ENCODE peak calls at places on chromosomes 7 and 10, in four cellular contexts. D is SK-N-SH, E is K562, W is H1. O is an unnamed sample.

GRCh38 chr7:47609803-47610452 is 28.0 kb upstream of the TNS3 start:
- DNase-seq in E (no peak), D (no peak), W (no peak), O (no peak)

GRCh38 chr10:26937371-26937770 is 76.6 kb upstream of the ABI1 start:
- DNase-seq in D (no peak), E (no peak), W (no peak), O (no peak)

GRCh38 chr10:132540456-132540855 is 2.9 kb downstream of the INPP5A start:
- DNase-seq in D (no peak), E (no peak), W (no peak), O (no peak)

GRCh38 chr10:47023237-47024045 is 112.2 kb downstream of the PTPN20 start:
- DNase-seq in E (no peak), D (no peak), W (no peak), O (no peak)

GRCh38 chr7:36683695-36684357 is 40.5 kb downstream of the AOAH start:
- DNase-seq in D (no peak), W (no peak), E (no peak), O (no peak)

GRCh38 chr10:123375738-123376137 is 221.5 kb downstream of the BUB3 start:
- DNase-seq in E (no peak), D (no peak), W (no peak), O (no peak)

GRCh38 chr10:113273151-113273876 is 279.5 kb upstream of the HABP2 start:
- DNase-seq in E (no peak), W (no peak), D (no peak), O (no peak)

GRCh38 chr7:137943132-137943551 is 58.7 kb downstream of the CREB3L2 start:
- DNase-seq in W (no peak), E (peak), D (no peak), O (no peak)

GRCh38 chr10:103671126-103671525 is 177.6 kb downstream of the NEURL1 start:
- DNase-seq in W (no peak), D (no peak), E (no peak), O (no peak)

GRCh38 chr10:12381536-12382156 is 32.3 kb downstream of the CAMK1D start:
- DNase-seq in D (peak), W (no peak), E (no peak), O (no peak)
- TF ChIP-seq NRF1 in D (no peak), W (no peak), E (no peak), O (no peak)

DNA sequence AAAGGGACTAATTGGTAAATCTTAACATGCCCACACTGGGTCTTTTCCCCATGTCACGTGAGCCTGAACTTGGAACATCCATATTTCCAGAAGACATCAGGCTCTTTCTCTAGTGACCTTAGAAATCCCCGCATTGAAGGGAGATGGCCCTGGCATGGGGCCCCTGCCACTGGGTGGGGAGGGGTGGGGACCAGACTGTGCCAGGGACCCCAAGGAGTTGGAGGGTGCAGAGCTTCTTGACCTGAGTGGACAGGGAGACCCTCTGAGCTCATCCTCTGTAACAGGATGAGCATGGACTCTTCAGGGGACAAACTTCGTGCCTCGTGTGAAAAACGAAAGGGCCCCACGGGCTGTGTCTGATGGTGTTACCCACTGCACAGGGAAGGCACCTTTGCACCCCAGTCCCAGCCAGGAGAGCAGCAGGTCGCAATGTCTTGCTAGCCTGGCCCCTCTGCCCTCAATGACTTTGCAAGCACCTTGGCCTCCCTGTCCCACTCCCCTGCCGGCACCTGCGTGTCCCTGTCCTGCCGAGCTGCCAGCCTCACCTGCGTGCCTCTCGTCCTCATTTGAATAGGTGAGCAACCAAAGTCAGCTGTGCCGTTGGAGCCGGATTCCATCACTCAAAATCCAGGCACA is 235.1 kb downstream of the EBF3 start:
- DNase-seq in E (no peak), W (no peak), D (no peak), O (no peak)
- TF ChIP-seq NRF1 in E (no peak), W (no peak), D (no peak), O (no peak)

GRCh38 chr7:19268737-19269136 is 123.5 kb upstream of the FERD3L start:
- DNase-seq in E (no peak), W (no peak), D (no peak), O (no peak)

GRCh38 chr7:19262794-19263193 is 117.6 kb upstream of the FERD3L start:
- DNase-seq in D (no peak), W (no peak), E (no peak), O (no peak)
- TF ChIP-seq NRF1 in D (no peak), W (no peak), E (no peak), O (no peak)

DNA sequence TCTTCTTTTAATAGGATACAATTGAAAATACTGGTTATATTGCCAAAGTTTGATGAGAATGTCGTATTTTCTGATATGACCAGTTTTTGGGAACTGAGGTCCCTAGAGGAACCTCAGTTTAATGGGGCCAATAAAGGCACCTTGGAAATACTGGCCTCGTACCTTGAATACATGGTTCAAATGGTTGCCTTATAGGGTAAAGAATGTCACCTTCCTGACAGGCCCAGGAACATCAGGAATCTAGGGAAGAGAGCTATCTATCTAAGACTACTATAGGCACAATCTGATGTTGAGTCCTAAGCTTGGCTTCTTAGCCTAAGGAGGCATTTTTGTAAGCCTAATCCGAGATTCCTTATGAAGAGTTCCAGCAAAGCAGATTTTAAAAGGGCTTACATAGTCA is 9.3 kb downstream of the SHTN1 start:
- DNase-seq in D (no peak), E (no peak), W (no peak), O (no peak)
- TF ChIP-seq NRF1 in D (no peak), E (no peak), W (no peak), O (no peak)

DNA sequence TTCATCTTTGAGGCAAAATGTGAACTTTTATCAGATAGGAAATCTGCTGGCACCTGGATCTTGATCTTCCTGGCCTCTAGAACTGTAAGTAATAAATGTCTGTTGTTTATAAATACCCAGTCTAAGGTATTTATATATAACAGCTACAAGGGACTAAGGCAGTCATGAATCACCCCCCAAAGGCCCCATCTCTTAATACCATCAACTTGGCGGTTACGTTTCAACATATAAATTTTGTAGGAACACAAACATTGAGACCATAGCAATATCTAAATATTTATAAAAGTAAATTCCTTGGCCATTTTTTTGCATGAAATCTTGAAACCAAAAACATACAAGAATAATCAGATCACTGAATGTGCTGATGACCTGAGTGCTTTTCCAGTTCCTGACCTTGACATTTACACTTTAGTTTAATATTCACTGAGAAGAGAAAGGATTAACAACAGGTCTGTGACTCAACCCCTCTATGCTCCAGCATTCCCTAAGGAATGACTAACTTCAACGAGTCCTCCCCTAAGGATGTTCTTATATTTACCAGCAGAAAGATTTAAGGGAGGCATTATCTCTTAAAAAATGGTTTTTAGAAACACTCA is 1438.5 kb upstream of the CELF2 start:
- DNase-seq in W (no peak), E (no peak), D (no peak), O (no peak)
- TF ChIP-seq NRF1 in W (no peak), E (no peak), D (no peak), O (no peak)

GRCh38 chr10:43048301-43049051 is 28.4 kb upstream of the RET start:
- DNase-seq in W (no peak), E (no peak), D (peak), O (no peak)
- TF ChIP-seq NRF1 in W (no peak), E (no peak), D (no peak), O (no peak)

DNA sequence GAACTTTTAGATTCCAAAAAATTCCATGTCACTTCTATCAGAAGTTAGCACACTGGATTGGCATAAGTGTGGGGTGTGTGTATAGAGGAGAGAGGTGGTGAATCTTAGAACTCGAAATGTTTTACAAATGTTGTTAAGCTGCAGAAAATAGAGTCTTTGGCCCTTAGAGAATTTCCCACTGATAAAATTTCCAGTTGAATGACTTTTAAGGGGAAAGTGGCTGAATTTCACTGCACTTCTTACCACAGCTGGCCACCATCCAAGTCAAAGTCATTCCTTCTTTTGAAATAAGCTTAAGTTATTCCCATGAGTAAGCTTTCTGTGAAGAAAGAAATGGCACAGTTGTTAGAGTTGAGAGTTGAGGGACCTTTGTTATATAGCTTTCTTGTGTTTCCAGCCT is 13.8 kb downstream of the VCL start:
- DNase-seq in D (no peak), W (no peak), E (peak), O (no peak)
- TF ChIP-seq NRF1 in D (no peak), W (no peak), E (no peak), O (no peak)

DNA sequence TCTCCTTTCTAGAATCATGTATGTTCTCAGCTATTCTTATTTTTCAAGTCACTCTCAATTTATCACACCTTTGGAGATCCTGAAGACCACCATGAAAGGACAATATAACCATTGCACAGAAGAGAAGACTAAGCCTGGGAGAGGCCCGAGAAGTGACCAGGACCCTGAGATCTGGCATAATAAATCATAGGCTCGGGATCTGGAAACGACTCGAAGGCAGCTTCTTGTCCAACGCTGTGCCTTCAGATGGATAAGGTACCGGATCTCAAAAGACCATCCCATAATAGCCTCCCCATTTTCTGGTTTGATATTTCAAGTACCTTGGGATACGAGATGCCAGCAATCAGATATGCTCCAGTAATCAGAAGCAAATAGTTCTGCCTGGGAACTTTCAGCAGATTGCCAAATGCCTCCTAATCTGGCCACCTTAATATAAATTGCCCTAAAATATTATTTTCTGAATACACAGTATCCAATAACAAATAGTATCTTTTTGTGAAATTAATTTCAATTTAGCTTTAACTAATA is 179.2 kb upstream of the ZMIZ1 start:
- DNase-seq in D (no peak), W (no peak), E (no peak), O (no peak)
- TF ChIP-seq NRF1 in D (no peak), W (no peak), E (no peak), O (no peak)

GRCh38 chr10:15775513-15775912 is 55.8 kb upstream of the ITGA8 start:
- DNase-seq in D (no peak), W (no peak), E (no peak), O (no peak)
- TF ChIP-seq NRF1 in D (no peak), W (no peak), E (no peak), O (no peak)

GRCh38 chr7:39017369-39017768 is 39.7 kb downstream of the POU6F2 start:
- DNase-seq in W (no peak), E (no peak), D (no peak), O (no peak)
- TF ChIP-seq NRF1 in W (no peak), E (no peak), D (no peak), O (no peak)